ENCODE peak calls at places on chromosomes 12 and 14, in eight cellular contexts. V, X, P, H, S, I, G and O are unnamed samples.

GRCh38 chr12:14239935-14240872 is 125.3 kb upstream of the ATF7IP start:
- DNase-seq in V (no peak), X (peak), P (no peak), H (no peak), S (peak), I (no peak), G (no peak), O (no peak)

GRCh38 chr12:52054838-52055741 is 3.8 kb downstream of the NR4A1 start:
- DNase-seq in V (no peak), X (no peak), P (no peak), H (no peak), S (no peak), I (no peak), G (no peak), O (no peak)

GRCh38 chr14:60565211-60565610 is 56.3 kb downstream of the SIX6 start:
- DNase-seq in V (no peak), X (no peak), P (no peak), H (peak), S (peak), I (peak), G (peak), O (peak)

GRCh38 chr14:61177279-61178225 is 103.6 kb downstream of the TMEM30B start:
- DNase-seq in V (no peak), X (no peak), P (no peak), H (peak), S (peak), I (no peak), G (no peak), O (no peak)

GRCh38 chr12:67917811-67918210 is 71.4 kb upstream of the IFNG-AS1 start:
- DNase-seq in V (no peak), X (no peak), P (no peak), H (no peak), S (no peak), I (no peak), G (no peak), O (no peak)

GRCh38 chr14:100214768-100215079 is 24.2 kb upstream of the YY1 start:
- DNase-seq in V (no peak), X (no peak), P (no peak), H (no peak), S (no peak), I (no peak), G (no peak), O (no peak)

GRCh38 chr12:56636118-56636674 is 6.1 kb upstream of the BAZ2A start:
- DNase-seq in V (peak), X (peak), P (peak), H (peak), S (peak), I (peak), G (peak), O (peak)

GRCh38 chr12:53174881-53175491 is 5.5 kb upstream of the ZNF740 start:
- DNase-seq in V (no peak), X (peak), P (peak), H (peak), S (peak), I (peak), G (no peak), O (no peak)

GRCh38 chr12:26799741-26800140 is 33.3 kb downstream of the ITPR2 start:
- DNase-seq in V (no peak), X (peak), P (no peak), H (no peak), S (peak), I (no peak), G (no peak), O (no peak)

GRCh38 chr12:95994476-95994875 is 1.7 kb downstream of the HAL start:
- DNase-seq in V (no peak), X (no peak), P (no peak), H (peak), S (no peak), I (no peak), G (no peak), O (no peak)

GRCh38 chr14:28242895-28243294 is 523.7 kb upstream of the FOXG1 start:
- DNase-seq in V (no peak), X (no peak), P (no peak), H (no peak), S (no peak), I (no peak), G (no peak), O (no peak)

GRCh38 chr14:51867753-51868152 is 7.3 kb downstream of the GNG2 start:
- DNase-seq in V (no peak), X (no peak), P (no peak), H (no peak), S (no peak), I (peak), G (no peak), O (no peak)

GRCh38 chr12:131211279-131211938 is 257.7 kb downstream of the ADGRD1 start:
- DNase-seq in V (no peak), X (no peak), P (no peak), H (no peak), S (no peak), I (no peak), G (no peak), O (no peak)

GRCh38 chr12:67640863-67641262 is 7.7 kb upstream of the DYRK2 start:
- DNase-seq in V (no peak), X (no peak), P (no peak), H (no peak), S (no peak), I (no peak), G (no peak), O (peak)